ENCODE peak calls at places on chromosome 15, in four cellular contexts. Q is heart left ventricle; H is mammary epithelial cell; X is effector CD4-positive, alpha-beta T cell. E is an unnamed sample.

GRCh38 chr15:55389276-55389631 is 18.9 kb downstream of the CCPG1 start:
- DNase-seq in Q (no peak), H (peak), X (no peak), E (no peak)

GRCh38 chr15:89211678-89212170 is 9.7 kb downstream of the RLBP1 start:
- DNase-seq in Q (no peak), H (no peak), X (no peak), E (no peak)

GRCh38 chr15:84001037-84001436 is 234.5 kb upstream of the GOLGA6L4 start:
- DNase-seq in Q (no peak), H (peak), X (no peak), E (no peak)

GRCh38 chr15:48722764-48723661 is 77.5 kb upstream of the FBN1 start:
- DNase-seq in Q (no peak), H (peak), X (no peak), E (no peak)

GRCh38 chr15:35256141-35256540 is 171.0 kb upstream of the NANOGP8 start:
- DNase-seq in Q (no peak), H (no peak), X (no peak), E (no peak)

GRCh38 chr15:101380146-101380545 is 85.1 kb upstream of the SNRPA1 start:
- DNase-seq in Q (no peak), H (no peak), X (no peak), E (no peak)

GRCh38 chr15:65289261-65289854 is 2.7 kb upstream of the PARP16 start:
- DNase-seq in Q (no peak), H (no peak), X (no peak), E (no peak)

GRCh38 chr15:31300981-31301686 is 25.5 kb upstream of the KLF13 start:
- DNase-seq in Q (no peak), H (no peak), X (no peak), E (peak)

GRCh38 chr15:88656760-88657221 is 18.0 kb downstream of the ISG20 start:
- DNase-seq in Q (no peak), H (no peak), X (no peak), E (no peak)

GRCh38 chr15:73560501-73561117 is 72.6 kb downstream of the NPTN start:
- DNase-seq in Q (no peak), H (peak), X (no peak), E (peak)

GRCh38 chr15:88178631-88179030 is 77.9 kb downstream of the NTRK3 start:
- DNase-seq in Q (no peak), H (no peak), X (no peak), E (no peak)

GRCh38 chr15:78850926-78851600 is 21.6 kb upstream of the MORF4L1 start:
- DNase-seq in Q (no peak), H (no peak), X (no peak), E (no peak)

GRCh38 chr15:36208868-36209582 is 370.4 kb upstream of the CDIN1 start:
- DNase-seq in Q (no peak), H (no peak), X (no peak), E (no peak)

GRCh38 chr15:50071551-50072258 is 47.3 kb downstream of the ATP8B4 start:
- DNase-seq in Q (no peak), H (no peak), X (no peak), E (peak)

GRCh38 chr15:75663931-75664421 is 16.3 kb downstream of the SNX33 start:
- DNase-seq in Q (no peak), H (no peak), X (no peak), E (no peak)

GRCh38 chr15:74537736-74538135 is 3.3 kb upstream of the ARID3B start:
- DNase-seq in Q (no peak), H (no peak), X (no peak), E (no peak)

GRCh38 chr15:74378853-74379252 is 11.4 kb upstream of the CYP11A1 start:
- DNase-seq in Q (no peak), H (peak), X (peak), E (no peak)

GRCh38 chr15:101057841-101058407 is 138.8 kb downstream of the LRRK1 start:
- DNase-seq in Q (no peak), H (no peak), X (no peak), E (no peak)

GRCh38 chr15:64251121-64251520 is 88.3 kb upstream of the PPIB start:
- DNase-seq in Q (no peak), H (no peak), X (no peak), E (no peak)

GRCh38 chr15:68377766-68378165 is 54.2 kb downstream of the ITGA11 start:
- DNase-seq in Q (no peak), H (no peak), X (no peak), E (no peak)

GRCh38 chr15:69679623-69680228 is 227.1 kb downstream of the RPLP1 start:
- DNase-seq in Q (no peak), H (no peak), X (no peak), E (no peak)

GRCh38 chr15:51212239-51212638 is 117.5 kb upstream of the TNFAIP8L3 start:
- DNase-seq in Q (no peak), H (no peak), X (no peak), E (no peak)

GRCh38 chr15:63836579-63836978 is 2.8 kb upstream of the HERC1 start:
- DNase-seq in Q (no peak), H (no peak), X (no peak), E (no peak)

GRCh38 chr15:66483131-66483566 is 14.4 kb downstream of the SNAPC5 start:
- DNase-seq in Q (peak), H (peak), X (no peak), E (no peak)

E was measured in NCI-H524.